ENCODE peak calls at places on chromosome 21, in nine cellular contexts. H is heart left ventricle, A is body of pancreas, V is lower leg skin, K is Peyer's patch, X is GM12891, O is right lobe of liver, N is esophagus muscularis mucosa, I is sigmoid colon. W is an unnamed sample.

GRCh38 chr21:17612023-17612564 is 607 bp downstream of the BTG3 start:
- DNase-seq in H (peak), A (peak), V (peak), K (peak), X (no peak), O (peak), N (no peak), I (peak), W (peak)

GRCh38 chr21:35051287-35051818 is 2.3 kb upstream of the RUNX1 start:
- DNase-seq in H (peak), A (peak), V (peak), K (peak), X (peak), O (peak), N (peak), I (peak), W (peak)

GRCh38 chr21:21712761-21713558 is 714.8 kb downstream of the NCAM2 start:
- DNase-seq in H (no peak), A (no peak), V (no peak), K (no peak), X (no peak), O (no peak), N (no peak), I (no peak), W (no peak)

GRCh38 chr21:32472890-32473765 is 60.6 kb downstream of the EVA1C start:
- DNase-seq in H (no peak), A (no peak), V (no peak), K (no peak), X (no peak), O (no peak), N (no peak), I (no peak), W (no peak)

GRCh38 chr21:15006594-15007230 is 58.1 kb downstream of the NRIP1 start:
- DNase-seq in H (no peak), A (no peak), V (no peak), K (no peak), X (no peak), O (no peak), N (no peak), I (no peak), W (no peak)

GRCh38 chr21:17925900-17926299 is 106.7 kb upstream of the C21orf91 start:
- DNase-seq in H (no peak), A (no peak), V (no peak), K (no peak), X (no peak), O (no peak), N (no peak), I (no peak), W (no peak)

GRCh38 chr21:32613436-32614043 is 1.4 kb upstream of the CFAP298 start:
- DNase-seq in H (no peak), A (no peak), V (no peak), K (no peak), X (no peak), O (no peak), N (peak), I (no peak), W (no peak)

GRCh38 chr21:20257052-20257451 is 741.2 kb upstream of the NCAM2 start:
- DNase-seq in H (no peak), A (no peak), V (no peak), K (no peak), X (no peak), O (no peak), N (no peak), I (no peak), W (no peak)

GRCh38 chr21:32565856-32566465 is 19.4 kb downstream of the TCP10L start:
- DNase-seq in H (no peak), A (no peak), V (no peak), K (no peak), X (no peak), O (no peak), N (peak), I (no peak), W (no peak)

GRCh38 chr21:30446969-30447368 is 6.9 kb downstream of the KRTAP15-1 start:
- DNase-seq in H (no peak), A (no peak), V (no peak), K (no peak), X (no peak), O (no peak), N (no peak), I (no peak), W (no peak)

GRCh38 chr21:30979054-30979453 is 59.2 kb downstream of the KRTAP19-8 start:
- DNase-seq in H (no peak), A (no peak), V (no peak), K (no peak), X (peak), O (no peak), N (no peak), I (no peak), W (no peak)

GRCh38 chr21:30104246-30104645 is 62.4 kb downstream of the CLDN17 start:
- DNase-seq in H (no peak), A (no peak), V (no peak), K (no peak), X (no peak), O (no peak), N (no peak), I (no peak), W (no peak)

GRCh38 chr21:32475162-32475812 is 62.8 kb downstream of the EVA1C start:
- DNase-seq in H (no peak), A (no peak), V (no peak), K (no peak), X (no peak), O (no peak), N (no peak), I (no peak), W (no peak)

GRCh38 chr21:22278366-22278765 is 1280.2 kb downstream of the NCAM2 start:
- DNase-seq in H (no peak), A (no peak), V (no peak), K (no peak), X (no peak), O (no peak), N (no peak), I (no peak), W (no peak)

GRCh38 chr21:32569261-32570230 is 15.8 kb downstream of the TCP10L start:
- DNase-seq in H (peak), A (peak), V (peak), K (peak), X (peak), O (peak), N (no peak), I (peak), W (peak)

GRCh38 chr21:19322360-19322759 is 918.8 kb upstream of the TMPRSS15 start:
- DNase-seq in H (no peak), A (no peak), V (no peak), K (no peak), X (no peak), O (no peak), N (no peak), I (no peak), W (no peak)

GRCh38 chr21:36820176-36821031 is 121.5 kb downstream of the SIM2 start:
- DNase-seq in H (no peak), A (no peak), V (no peak), K (no peak), X (no peak), O (peak), N (no peak), I (no peak), W (no peak)

GRCh38 chr21:38244885-38245869 is 11.6 kb upstream of the KCNJ15 start:
- DNase-seq in H (no peak), A (peak), V (no peak), K (no peak), X (no peak), O (no peak), N (no peak), I (no peak), W (peak)

GRCh38 chr21:37849703-37850102 is 66.6 kb downstream of the KCNJ6 start:
- DNase-seq in H (no peak), A (no peak), V (no peak), K (no peak), X (no peak), O (no peak), N (no peak), I (no peak), W (peak)

GRCh38 chr21:25934771-25935224 is 200.0 kb downstream of the GABPA start:
- DNase-seq in H (peak), A (peak), V (peak), K (no peak), X (no peak), O (peak), N (no peak), I (peak), W (peak)

GRCh38 chr21:36640260-36641244 is 58.4 kb upstream of the SIM2 start:
- DNase-seq in H (no peak), A (no peak), V (no peak), K (no peak), X (no peak), O (no peak), N (no peak), I (no peak), W (no peak)

GRCh38 chr21:26405735-26406361 is 167.2 kb downstream of the CYYR1 start:
- DNase-seq in H (no peak), A (no peak), V (no peak), K (no peak), X (no peak), O (no peak), N (no peak), I (no peak), W (peak)

GRCh38 chr21:30842990-30843389 is 13.4 kb upstream of the KRTAP7-1 start:
- DNase-seq in H (no peak), A (no peak), V (no peak), K (no peak), X (no peak), O (no peak), N (no peak), I (no peak), W (no peak)

GRCh38 chr21:36554411-36555157 is 74.7 kb upstream of the CLDN14 start:
- DNase-seq in H (no peak), A (no peak), V (no peak), K (no peak), X (no peak), O (no peak), N (no peak), I (no peak), W (no peak)

GRCh38 chr21:14889080-14889805 is 175.6 kb downstream of the NRIP1 start:
- DNase-seq in H (no peak), A (peak), V (no peak), K (no peak), X (no peak), O (no peak), N (no peak), I (no peak), W (no peak)

GRCh38 chr21:24861471-24861870 is 745.8 kb downstream of the MRPL39 start:
- DNase-seq in H (no peak), A (no peak), V (no peak), K (no peak), X (no peak), O (no peak), N (no peak), I (no peak), W (no peak)

GRCh38 chr21:31543191-31543590 is 116.3 kb upstream of the SOD1 start:
- DNase-seq in H (no peak), A (peak), V (no peak), K (no peak), X (no peak), O (no peak), N (no peak), I (no peak), W (no peak)

GRCh38 chr21:16420086-16420724 is 690.4 kb downstream of the USP25 start:
- DNase-seq in H (no peak), A (peak), V (peak), K (no peak), X (no peak), O (peak), N (no peak), I (peak), W (no peak)

GRCh38 chr21:36388835-36389234 is 3.6 kb downstream of the CHAF1B start:
- DNase-seq in H (no peak), A (peak), V (no peak), K (no peak), X (no peak), O (no peak), N (no peak), I (no peak), W (no peak)

GRCh38 chr21:31879251-31879650 is 6.4 kb downstream of the HUNK start:
- DNase-seq in H (no peak), A (peak), V (no peak), K (no peak), X (no peak), O (no peak), N (no peak), I (no peak), W (no peak)

GRCh38 chr21:42991992-42992740 is 17.8 kb downstream of the PKNOX1 start:
- DNase-seq in H (no peak), A (peak), V (no peak), K (no peak), X (no peak), O (no peak), N (peak), I (peak), W (peak)

GRCh38 chr21:32331444-32332305 is 33.0 kb downstream of the MRAP start:
- DNase-seq in H (no peak), A (no peak), V (no peak), K (no peak), X (no peak), O (no peak), N (no peak), I (peak), W (no peak)

GRCh38 chr21:41425588-41425953 is 468 bp upstream of the MX1 start:
- DNase-seq in H (no peak), A (no peak), V (no peak), K (no peak), X (no peak), O (no peak), N (peak), I (no peak), W (no peak)

GRCh38 chr21:41428311-41428710 is 2.3 kb downstream of the MX1 start:
- DNase-seq in H (no peak), A (no peak), V (no peak), K (no peak), X (no peak), O (no peak), N (peak), I (no peak), W (no peak)

GRCh38 chr21:41427556-41427955 is 1.5 kb downstream of the MX1 start:
- DNase-seq in H (no peak), A (no peak), V (no peak), K (no peak), X (no peak), O (no peak), N (no peak), I (no peak), W (no peak)

GRCh38 chr21:41426656-41427311 is 745 bp downstream of the MX1 start:
- DNase-seq in H (no peak), A (no peak), V (no peak), K (no peak), X (no peak), O (no peak), N (peak), I (no peak), W (no peak)

GRCh38 chr21:41425954-41426655 is at the start of gene MX1:
- DNase-seq in H (peak), A (peak), V (no peak), K (peak), X (peak), O (peak), N (peak), I (peak), W (no peak)
- TF ChIP-seq POLR2A in H (peak), A (peak), V (no peak), K (peak), X (peak), O (peak), N (peak), I (peak), W (peak)

GRCh38 chr21:44403106-44404020 is 49.9 kb downstream of the TRPM2 start:
- DNase-seq in H (no peak), A (no peak), V (no peak), K (no peak), X (no peak), O (peak), N (no peak), I (no peak), W (no peak)
- TF ChIP-seq POLR2A in H (no peak), A (no peak), V (no peak), K (no peak), X (no peak), O (no peak), N (no peak), I (no peak), W (no peak)

GRCh38 chr21:39445339-39446269 is at the start of gene LCA5L:
- DNase-seq in H (peak), A (peak), V (peak), K (peak), X (peak), O (peak), N (peak), I (peak), W (peak)
- TF ChIP-seq POLR2A in H (peak), A (peak), V (no peak), K (peak), X (peak), O (peak), N (peak), I (peak), W (peak)

GRCh38 chr21:33902349-33902748 is 13.3 kb downstream of the ATP5PO start:
- DNase-seq in H (no peak), A (no peak), V (no peak), K (no peak), X (no peak), O (no peak), N (no peak), I (no peak), W (no peak)
- TF ChIP-seq POLR2A in H (no peak), A (no peak), V (no peak), K (no peak), X (no peak), O (no peak), N (no peak), I (no peak), W (no peak)

GRCh38 chr21:46056450-46056903 is 41.4 kb upstream of the COL6A2 start:
- DNase-seq in H (peak), A (peak), V (peak), K (no peak), X (no peak), O (peak), N (peak), I (peak), W (no peak)
- TF ChIP-seq POLR2A in H (peak), A (no peak), V (no peak), K (no peak), X (no peak), O (no peak), N (peak), I (peak), W (no peak)

GRCh38 chr21:41442496-41443186 is 16.6 kb downstream of the MX1 start:
- DNase-seq in H (no peak), A (no peak), V (no peak), K (no peak), X (no peak), O (no peak), N (no peak), I (no peak), W (no peak)
- TF ChIP-seq POLR2A in H (no peak), A (no peak), V (no peak), K (no peak), X (peak), O (no peak), N (no peak), I (no peak), W (no peak)

GRCh38 chr21:41955516-41955915 is 1.7 kb upstream of the C2CD2 start:
- DNase-seq in H (no peak), A (no peak), V (no peak), K (peak), X (no peak), O (no peak), N (no peak), I (no peak), W (no peak)

GRCh38 chr21:41952568-41953248 is 1.1 kb downstream of the C2CD2 start:
- DNase-seq in H (no peak), A (no peak), V (no peak), K (no peak), X (no peak), O (no peak), N (no peak), I (no peak), W (no peak)

GRCh38 chr21:41956926-41957729 is 3.3 kb upstream of the C2CD2 start:
- DNase-seq in H (no peak), A (peak), V (no peak), K (peak), X (no peak), O (no peak), N (no peak), I (peak), W (peak)

GRCh38 chr21:41953249-41953830 is 478 bp downstream of the C2CD2 start:
- DNase-seq in H (no peak), A (peak), V (no peak), K (peak), X (no peak), O (no peak), N (no peak), I (no peak), W (no peak)

DNA sequence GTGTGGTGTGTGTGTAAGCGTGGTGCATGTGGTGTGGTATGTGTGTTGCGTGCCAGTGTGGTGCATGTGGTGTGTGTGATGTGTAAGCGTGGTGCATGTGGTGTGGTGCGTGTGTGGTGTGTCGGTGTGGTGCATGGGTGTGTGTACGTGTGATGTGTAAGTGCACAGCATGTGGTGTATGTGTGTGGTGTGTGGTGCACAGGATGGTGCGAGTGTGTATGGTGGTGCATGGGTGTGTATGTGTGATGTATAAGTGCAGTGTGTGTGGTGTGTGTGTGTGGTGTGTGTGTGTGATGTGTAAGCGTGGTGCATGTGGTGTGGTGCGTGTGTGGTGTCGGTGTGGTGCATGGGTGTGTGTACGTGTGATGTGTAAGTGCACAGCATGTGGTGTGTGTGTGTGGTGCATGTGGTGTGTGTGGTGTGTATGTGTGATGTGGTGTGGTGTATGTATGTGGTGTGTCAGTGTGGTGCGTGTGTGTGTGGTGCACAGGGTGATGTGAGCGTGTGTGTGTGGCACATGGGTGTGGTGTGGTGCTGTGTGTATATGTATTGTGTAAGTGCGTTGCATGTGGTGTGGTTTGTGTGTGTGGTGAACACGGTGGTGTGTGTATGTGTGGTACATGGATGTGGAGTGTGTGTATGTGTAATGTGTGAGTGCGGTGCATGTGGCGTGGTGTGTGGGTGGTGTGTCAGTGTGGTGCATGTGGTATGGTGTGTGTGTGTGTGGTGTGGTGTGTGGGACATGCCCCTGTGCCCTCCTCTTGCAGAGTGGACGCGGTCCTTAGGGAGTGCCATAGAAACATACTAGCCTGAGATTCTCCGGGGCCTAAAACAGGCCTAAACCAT is 1.1 kb upstream of the C2CD2 start:
- DNase-seq in H (no peak), A (no peak), V (no peak), K (peak), X (no peak), O (no peak), N (no peak), I (no peak), W (no peak)
- TF ChIP-seq POLR2A in H (no peak), A (no peak), V (no peak), K (no peak), X (no peak), O (no peak), N (no peak), I (no peak), W (no peak)

DNA sequence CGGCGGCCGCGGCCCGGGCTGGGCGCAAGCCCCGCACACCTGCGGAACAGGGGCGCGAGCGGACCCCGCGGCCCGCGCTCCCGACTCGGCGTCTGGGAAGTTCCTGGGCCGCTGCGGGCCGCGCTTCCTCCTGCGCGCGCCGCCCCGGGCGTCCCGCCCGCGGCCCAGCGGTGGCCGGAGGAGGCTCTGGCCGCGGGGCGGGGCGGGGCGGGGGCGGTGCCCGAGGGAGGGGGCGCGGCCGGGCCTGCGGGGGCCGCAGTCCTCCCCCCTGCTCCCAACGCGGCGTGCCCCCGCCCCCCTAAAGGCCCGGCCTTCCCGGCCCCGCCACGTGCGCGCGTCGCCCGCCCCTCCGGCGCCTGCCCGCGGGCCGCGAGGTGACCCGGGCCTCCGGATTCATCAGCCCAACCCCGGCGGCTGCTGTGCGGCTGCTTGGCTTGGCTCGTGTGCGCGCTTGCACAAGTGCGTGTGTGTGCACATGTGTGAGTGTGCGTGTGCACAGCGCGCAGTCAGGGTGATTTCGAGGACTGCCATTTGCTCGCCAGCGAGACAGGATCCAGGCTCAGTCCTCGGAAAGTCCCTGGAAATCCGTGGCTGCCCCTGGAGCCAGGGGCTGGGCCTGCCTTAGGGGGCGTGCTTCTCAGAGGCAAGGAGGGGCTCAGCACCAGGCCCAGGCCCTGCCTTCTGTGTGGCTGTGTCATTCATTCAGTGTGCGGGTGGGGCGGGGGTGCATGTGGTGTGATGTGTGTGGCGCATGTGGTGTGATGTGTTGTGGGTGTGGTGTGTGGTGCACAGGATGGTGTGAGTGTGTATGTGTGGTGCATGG is at the start of gene C2CD2:
- DNase-seq in H (peak), A (peak), V (no peak), K (peak), X (peak), O (peak), N (no peak), I (peak), W (peak)
- TF ChIP-seq POLR2A in H (peak), A (peak), V (no peak), K (no peak), X (no peak), O (peak), N (no peak), I (no peak), W (peak)

W was measured in H54.